ENCODE peak calls at places on chromosomes 1 and 21, in six cellular contexts. L is cortex of kidney, A is NCI-H1105, P is testis, T is HEK293T, Y is left ventricle myocardium superior. N is an unnamed sample.

GRCh38 chr1:153608089-153608672 is 4.8 kb downstream of the S100A16 start:
- DNase-seq in L (no peak), A (no peak), P (peak), Y (no peak), T (no peak), N (no peak)

GRCh38 chr1:55531644-55532043 is 316.5 kb upstream of the USP24 start:
- DNase-seq in A (no peak), T (no peak), Y (no peak), P (no peak), L (no peak), N (no peak)

GRCh38 chr1:17307329-17307728 is 668 bp upstream of the PADI4 start:
- DNase-seq in A (no peak), Y (no peak), T (no peak), P (no peak), L (no peak), N (no peak)

GRCh38 chr21:17370263-17370662 is 142.6 kb upstream of the CXADR start:
- DNase-seq in P (no peak), L (no peak), A (no peak), T (no peak), Y (no peak), N (peak)

GRCh38 chr1:77687519-77687906 is 5.1 kb upstream of the ZZZ3 start:
- DNase-seq in P (no peak), Y (peak), A (no peak), L (no peak), T (no peak), N (peak)

GRCh38 chr1:74937176-74937575 is 197.0 kb upstream of the LHX8 start:
- DNase-seq in Y (no peak), L (no peak), P (no peak), A (peak), T (no peak), N (peak)

GRCh38 chr1:53678948-53679825 is 59.8 kb downstream of the GLIS1 start:
- DNase-seq in A (no peak), P (no peak), T (no peak), L (no peak), Y (no peak), N (no peak)

GRCh38 chr21:35291963-35292627 is 243.0 kb upstream of the RUNX1 start:
- DNase-seq in A (no peak), T (no peak), L (no peak), P (no peak), Y (no peak), N (peak)

GRCh38 chr1:98661544-98662353 is at the start of gene SNX7:
- DNase-seq in A (peak), P (peak), Y (peak), L (no peak), T (peak), N (peak)

GRCh38 chr1:167373398-167373797 is 144.9 kb downstream of the CD247 start:
- DNase-seq in A (no peak), P (no peak), L (no peak), Y (no peak), T (no peak), N (no peak)

GRCh38 chr1:163055531-163055930 is 13.6 kb upstream of the RGS4 start:
- DNase-seq in P (no peak), A (no peak), T (no peak), Y (no peak), L (no peak), N (peak)

GRCh38 chr1:1068374-1069060 is 5.6 kb downstream of the RNF223 start:
- DNase-seq in A (peak), L (no peak), P (no peak), T (no peak), Y (no peak), N (peak)

GRCh38 chr21:17467392-17467791 is 45.5 kb upstream of the CXADR start:
- DNase-seq in L (no peak), T (no peak), Y (no peak), A (no peak), P (no peak), N (no peak)

GRCh38 chr1:211625040-211625439 is 46.1 kb upstream of the SLC30A1 start:
- DNase-seq in Y (no peak), T (no peak), A (no peak), P (no peak), L (no peak), N (no peak)

GRCh38 chr1:228405200-228405978 is 1.2 kb downstream of the TRIM11 start:
- DNase-seq in L (no peak), Y (no peak), A (no peak), P (no peak), T (no peak), N (no peak)

GRCh38 chr1:89965203-89965900 is 29.6 kb upstream of the ZNF326 start:
- DNase-seq in L (no peak), A (peak), Y (no peak), P (no peak), T (no peak), N (peak)

GRCh38 chr1:17161137-17161700 is 42.0 kb upstream of the PADI2 start:
- DNase-seq in L (no peak), T (no peak), A (no peak), Y (no peak), P (no peak), N (no peak)

GRCh38 chr1:247639381-247639981 is 34.1 kb downstream of the OR2G3 start:
- DNase-seq in T (no peak), L (no peak), Y (peak), P (peak), A (no peak), N (no peak)

N was measured in NCI-H345.